ENCODE peak calls at places on chromosomes 13 and 19, in four cellular contexts. S is left colon; N is stimulated activated naive CD8-positive, alpha-beta T cell treated with anti-CD3 and anti-CD28 coated beads, Interleukin-15, Interleukin-2, amounts not matched to agents 100 U/mL and 50 U/mL, for 24 hours; K is lower leg skin. D is an unnamed sample.

GRCh38 chr19:18504886-18505610 is 16.8 kb downstream of the ELL start:
- DNase-seq in S (no peak), N (no peak), K (no peak), D (no peak)

GRCh38 chr13:99314640-99315176 is 7.5 kb upstream of the GPR183 start:
- DNase-seq in S (no peak), N (peak), K (no peak), D (no peak)

GRCh38 chr19:15297416-15298224 is 34.7 kb downstream of the BRD4 start:
- DNase-seq in S (peak), N (no peak), K (no peak), D (no peak)

GRCh38 chr19:18514800-18515682 is 6.8 kb downstream of the ELL start:
- DNase-seq in S (no peak), N (no peak), K (peak), D (no peak)

GRCh38 chr19:33273881-33274662 is 28.3 kb downstream of the CEBPA start:
- DNase-seq in S (peak), N (peak), K (no peak), D (no peak)

GRCh38 chr13:89966524-89966923 is 1381.0 kb upstream of the MIR17HG start:
- DNase-seq in S (no peak), N (no peak), K (no peak), D (no peak)

GRCh38 chr19:11198769-11199469 is 1.6 kb upstream of the KANK2 start:
- DNase-seq in S (no peak), N (no peak), K (no peak), D (no peak)

GRCh38 chr19:18483119-18483518 is 38.8 kb downstream of the ELL start:
- DNase-seq in S (no peak), N (no peak), K (no peak), D (no peak)

GRCh38 chr13:31043891-31044657 is 111.6 kb downstream of the TEX26 start:
- DNase-seq in S (peak), N (peak), K (peak), D (peak)

GRCh38 chr13:94175076-94175475 is 304.4 kb downstream of the DCT start:
- DNase-seq in S (no peak), N (no peak), K (no peak), D (no peak)